ENCODE peak calls at places on chromosomes 16 and 17, in ten cellular contexts. D, L, I, H, X, T, V, J, A and S are unnamed samples.

GRCh38 chr17:4908301-4908700 is 5.4 kb upstream of the CHRNE start:
- DNase-seq in L (no peak), X (no peak), A (peak; percentile 40), V (no peak), I (no peak), H (no peak), J (no peak), T (no peak), D (no peak), S (peak; percentile 86)

GRCh38 chr17:15261818-15262290 is 3.3 kb downstream of the PMP22 start:
- DNase-seq in J (no peak), X (no peak), I (no peak), D (no peak), H (no peak), T (no peak), A (no peak), L (peak; percentile 73), V (peak; percentile 28), S (peak; percentile 24)

GRCh38 chr16:51134269-51134812 is 16.7 kb downstream of the SALL1 start:
- DNase-seq in J (no peak), V (no peak), X (no peak), A (no peak), H (no peak), I (no peak), L (no peak), T (no peak), D (no peak), S (no peak)

GRCh38 chr17:61495161-61495857 is 43.1 kb downstream of the TBX4 start:
- DNase-seq in V (peak; percentile 95), A (peak; percentile 26), T (no peak), L (no peak), I (peak; percentile 45), D (peak; percentile 68), J (no peak), H (no peak), X (peak; percentile 86), S (peak; percentile 93)

GRCh38 chr16:86984286-86984685 is 332.9 kb downstream of the C16orf95 start:
- DNase-seq in H (no peak), T (no peak), D (no peak), A (no peak), J (no peak), V (no peak), I (no peak), L (no peak), X (no peak), S (no peak)

GRCh38 chr17:74691151-74691550 is 21.6 kb downstream of the CD300LF start:
- DNase-seq in A (no peak), I (no peak), X (no peak), T (no peak), H (no peak), L (peak; percentile 16), V (no peak), J (no peak), D (no peak), S (no peak)

GRCh38 chr16:88999457-89000206 is 22.6 kb upstream of the CBFA2T3 start:
- DNase-seq in L (no peak), T (no peak), A (no peak), X (no peak), H (no peak), D (no peak), V (no peak), J (no peak), I (no peak), S (no peak)

GRCh38 chr16:30358577-30358936 is 3.4 kb upstream of the CD2BP2 start:
- DNase-seq in T (no peak), L (no peak), D (no peak), H (no peak), I (no peak), J (no peak), X (no peak), V (no peak), A (no peak), S (no peak)

GRCh38 chr17:34556384-34556783 is 23.0 kb upstream of the TMEM132E start:
- DNase-seq in A (no peak), X (no peak), V (no peak), T (no peak), H (no peak), J (no peak), I (no peak), D (no peak), L (no peak), S (peak; percentile 17)